ENCODE peak calls at places on chromosomes 2 and 18, in four cellular contexts. U is dorsolateral prefrontal cortex; O is effector CD4-positive, alpha-beta T cell; Z is MCF 10A. V is an unnamed sample.
A peak's percentile ranks its signal among the peaks of the same experiment; 100 is the strongest.

GRCh38 chr2:489838-490237 is 187.4 kb downstream of the TMEM18 start:
- DNase-seq in U (no peak), O (no peak), Z (no peak), V (no peak)

GRCh38 chr18:61285777-61286176 is 47.5 kb upstream of the CDH20 start:
- DNase-seq in U (no peak), O (no peak), Z (no peak), V (no peak)

GRCh38 chr2:222423186-222423585 is 1.2 kb upstream of the SGPP2 start:
- DNase-seq in U (no peak), O (no peak), Z (no peak), V (no peak)

GRCh38 chr2:8677646-8678592 is 3.9 kb upstream of the ID2 start:
- DNase-seq in U (peak; percentile 28), O (no peak), Z (peak; percentile 28), V (no peak)

GRCh38 chr2:139142252-139142651 is 362.1 kb upstream of the NXPH2 start:
- DNase-seq in U (no peak), O (no peak), Z (peak; percentile 33), V (no peak)

GRCh38 chr2:32752205-32752604 is 124.4 kb downstream of the TTC27 start:
- DNase-seq in U (no peak), O (no peak), Z (no peak), V (no peak)

GRCh38 chr2:235613671-235614070 is 119.8 kb downstream of the AGAP1 start:
- DNase-seq in U (no peak), O (no peak), Z (no peak), V (no peak)

GRCh38 chr2:238948765-238949641 is 101.1 kb downstream of the TWIST2 start:
- DNase-seq in U (peak; percentile 13), O (no peak), Z (no peak), V (no peak)

GRCh38 chr2:121634354-121635307 is 14.6 kb downstream of the CLASP1 start:
- DNase-seq in U (no peak), O (no peak), Z (peak; percentile 54), V (no peak)

GRCh38 chr2:75523313-75524275 is 37.1 kb downstream of the EVA1A start:
- DNase-seq in U (no peak), O (no peak), Z (peak; percentile 67), V (no peak)

V was measured in hippocampal formation.